ENCODE peak calls at places on chromosomes 4 and X, in four cellular contexts. J, T, M and U are unnamed samples.
A peak's percentile ranks its signal among the peaks of the same experiment; 100 is the strongest.

GRCh38 chr4:129131343-129131742 is 35.4 kb downstream of the C4orf33 start:
- DNase-seq in J (no peak), T (no peak), M (no peak), U (no peak)

GRCh38 chrX:141220342-141221008 is 21.8 kb downstream of the SPANXC start:
- DNase-seq in J (no peak), T (no peak), M (no peak), U (no peak)

GRCh38 chrX:100944601-100945000 is 15.9 kb upstream of the XKRX start:
- DNase-seq in J (no peak), T (no peak), M (no peak), U (no peak)

GRCh38 chr4:85147481-85148076 is 181.1 kb upstream of the WDFY3 start:
- DNase-seq in J (peak; percentile 58), T (peak; percentile 0), M (peak; percentile 38), U (no peak)

GRCh38 chrX:13968198-13968597 is 61.5 kb downstream of the GEMIN8 start:
- DNase-seq in J (no peak), T (no peak), M (no peak), U (no peak)

GRCh38 chr4:77852892-77853495 is 9.6 kb upstream of the MRPL1 start:
- DNase-seq in J (no peak), T (no peak), M (no peak), U (no peak)

GRCh38 chrX:7904557-7904956 is 22.7 kb downstream of the PNPLA4 start:
- DNase-seq in J (no peak), T (no peak), M (no peak), U (no peak)

GRCh38 chrX:74924449-74925209 is 623 bp downstream of the NEXMIF start:
- DNase-seq in J (peak; percentile 57), T (no peak), M (no peak), U (peak; percentile 85)

GRCh38 chrX:135931644-135932487 is 38.4 kb downstream of the SAGE1 start:
- DNase-seq in J (no peak), T (no peak), M (no peak), U (peak; percentile 49)

GRCh38 chr4:178311992-178312391 is 869.8 kb upstream of the AGA start:
- DNase-seq in J (no peak), T (no peak), M (no peak), U (no peak)

GRCh38 chr4:139242511-139243051 is 37.4 kb downstream of the MGARP start:
- DNase-seq in J (no peak), T (no peak), M (no peak), U (no peak)

GRCh38 chr4:23937173-23937572 is 47.3 kb upstream of the PPARGC1A start:
- DNase-seq in J (no peak), T (no peak), M (no peak), U (no peak)

GRCh38 chr4:17667653-17668201 is 53.3 kb downstream of the MED28 start:
- DNase-seq in J (no peak), T (no peak), M (no peak), U (no peak)

DNA sequence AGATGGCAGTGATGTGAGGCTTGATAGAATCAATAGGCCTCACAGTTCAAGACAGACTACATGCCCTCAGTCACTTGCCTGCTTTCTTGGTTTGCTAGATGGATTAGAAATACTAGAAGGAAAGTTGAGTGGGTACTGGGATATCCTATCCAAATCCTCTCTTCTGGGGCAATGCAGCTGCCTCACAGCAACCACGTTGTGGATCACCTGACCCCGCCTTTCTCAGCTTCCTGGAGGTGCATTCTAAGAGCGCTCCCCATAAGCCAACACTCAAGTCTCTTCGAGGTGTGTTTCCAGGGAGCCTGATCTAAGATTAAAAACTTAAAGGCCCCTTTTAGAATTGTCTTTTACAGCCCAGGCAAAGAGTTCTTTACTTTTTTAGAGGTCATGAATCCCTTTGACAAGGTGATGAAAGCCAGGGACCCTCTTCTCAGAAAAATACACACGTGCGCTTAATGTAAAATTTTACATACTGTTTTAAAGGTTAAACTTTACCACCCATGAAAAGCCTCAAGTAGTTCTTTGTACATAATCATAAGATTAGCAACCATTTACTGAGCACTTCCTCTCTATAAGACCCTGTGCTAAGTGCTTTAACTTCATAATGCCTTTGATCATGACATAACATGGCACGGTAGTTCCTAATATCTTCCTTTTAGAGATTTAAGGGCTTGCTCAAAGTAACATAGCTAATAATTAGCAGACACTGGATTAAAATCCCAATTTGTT is 840 bp upstream of the RPL34 start:
- DNase-seq in J (no peak), T (no peak), M (no peak), U (no peak)
- H3K4me3 ChIP-seq in J (peak overlapping the region; percentile 76), T (peak overlapping the region; percentile 83), M (peak overlapping the region; percentile 80), U (peak overlapping the region; percentile 66)

GRCh38 chr4:140523857-140524742 is at the start of gene ELMOD2:
- DNase-seq in J (peak; percentile 99), T (peak; percentile 92), M (peak; percentile 98), U (peak; percentile 100)
- TF ChIP-seq POLR2A in J (no peak), T (no peak), M (no peak), U (peak; percentile 79)

DNA sequence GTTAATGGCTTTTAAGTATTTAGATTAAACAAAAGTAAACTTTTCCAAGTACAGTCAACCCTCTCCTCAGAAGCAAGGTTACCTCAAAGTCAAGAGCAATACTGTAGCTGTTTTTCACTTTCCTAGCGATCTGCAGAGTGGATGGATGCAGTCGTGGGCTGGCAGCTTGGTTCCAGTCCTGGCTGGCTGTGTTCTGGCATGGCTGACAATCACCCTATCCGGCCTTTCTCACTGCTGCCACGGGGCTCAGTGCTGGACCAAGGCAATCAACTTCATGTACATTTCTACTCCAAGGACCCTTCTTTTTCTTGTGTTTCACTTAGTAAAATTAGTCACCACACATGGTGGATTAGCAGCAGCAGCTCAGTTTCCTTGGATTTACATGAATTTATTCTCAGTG is 208.3 kb downstream of the GABRB1 start:
- DNase-seq in J (peak; percentile 20), T (no peak), M (no peak), U (no peak)
- H3K4me3 ChIP-seq in J (no peak overlapping the region), T (no peak overlapping the region), M (no peak overlapping the region), U (no peak overlapping the region)

GRCh38 chr4:40575846-40576245 is 53.8 kb downstream of the RBM47 start:
- DNase-seq in J (no peak), T (no peak), M (no peak), U (peak; percentile 52)

GRCh38 chr4:40572692-40573287 is 56.9 kb downstream of the RBM47 start:
- DNase-seq in J (no peak), T (no peak), M (no peak), U (no peak)

GRCh38 chr4:40573593-40574311 is 55.9 kb downstream of the RBM47 start:
- DNase-seq in J (no peak), T (no peak), M (no peak), U (no peak)

GRCh38 chr4:40570348-40571077 is 59.2 kb downstream of the RBM47 start:
- DNase-seq in J (no peak), T (no peak), M (no peak), U (no peak)

GRCh38 chr4:40571208-40571607 is 58.5 kb downstream of the RBM47 start:
- DNase-seq in J (no peak), T (no peak), M (no peak), U (no peak)
- TF ChIP-seq POLR2A in J (no peak), T (no peak), M (no peak), U (no peak)

DNA sequence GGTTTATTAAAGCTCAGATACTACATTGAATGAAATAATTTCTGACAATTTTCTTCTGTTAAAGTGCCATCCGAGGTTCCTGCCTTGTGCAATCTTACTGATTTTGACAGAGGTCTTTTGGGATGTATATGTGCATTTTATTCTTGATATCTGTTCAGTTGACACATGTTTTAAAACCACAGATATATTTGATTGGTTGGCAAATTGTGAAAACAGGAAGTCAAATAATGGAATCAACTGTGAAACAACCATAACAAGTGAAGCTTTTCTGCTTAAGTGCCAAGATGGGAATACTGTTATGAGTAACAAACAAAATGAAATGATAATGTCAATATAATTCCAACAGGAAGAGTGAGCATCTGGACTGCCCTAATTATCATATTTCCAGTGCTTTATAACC is 85.0 kb upstream of the TET2 start:
- DNase-seq in J (no peak), T (no peak), M (no peak), U (no peak)
- H3K4me3 ChIP-seq in J (peak overlapping the region; percentile 9), T (no peak overlapping the region), M (no peak overlapping the region), U (no peak overlapping the region)

GRCh38 chrX:10014462-10015373 is 47.6 kb downstream of the CLDN34 start:
- DNase-seq in J (peak; percentile 95), T (peak; percentile 22), M (peak; percentile 75), U (peak; percentile 97)
- TF ChIP-seq POLR2A in J (no peak), T (no peak), M (peak; percentile 68), U (peak; percentile 63)

DNA sequence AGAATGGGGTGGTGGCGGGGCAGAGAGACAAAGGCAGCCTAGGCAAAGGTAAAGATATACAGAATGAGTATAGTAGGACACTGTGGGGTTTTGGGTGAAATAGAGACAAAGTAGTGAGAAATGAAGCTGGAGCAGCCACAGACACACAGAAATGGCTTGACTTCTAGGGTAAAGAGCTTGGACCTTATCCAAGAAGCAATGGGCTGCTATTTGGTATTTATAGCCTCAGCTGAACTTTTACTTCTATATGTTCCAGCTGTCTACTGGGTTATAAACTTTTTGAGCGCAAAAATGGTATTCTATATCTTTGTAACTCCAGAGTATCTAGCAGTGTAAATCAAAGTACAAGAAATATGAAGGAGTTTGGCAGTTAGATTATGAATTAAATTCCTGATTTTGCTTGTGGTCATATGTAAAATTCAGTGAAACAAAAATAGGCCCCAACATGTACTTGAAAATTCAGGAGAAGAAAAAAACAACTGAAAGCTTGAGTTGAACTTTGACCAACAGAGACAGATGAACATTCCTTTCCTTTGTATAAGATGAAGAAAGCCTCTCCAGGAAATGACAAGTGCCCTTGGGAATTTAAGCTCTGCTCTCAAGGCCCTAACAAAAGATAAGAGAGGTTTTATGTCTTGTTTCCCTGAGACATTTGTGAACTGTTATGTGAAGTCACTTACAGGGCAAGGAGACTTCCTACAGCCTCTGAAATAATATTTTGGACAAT is 354.1 kb downstream of the CHIC1 start:
- DNase-seq in J (no peak), T (no peak), M (no peak), U (no peak)
- H3K4me3 ChIP-seq in J (no peak overlapping the region), T (no peak overlapping the region), M (no peak overlapping the region), U (no peak overlapping the region)